ENCODE peak calls at places on chromosomes 16 and 17, in seven cellular contexts. I is NK-92 treated with Interleukin-12 subunit alpha and Interleukin-12 subunit beta, amount 100 ng/mL, for 24 hours; R is T-helper 1 cell; K is HCT116; P is NCI-H1694 treated with DMSO at 0.1 percent for 48 hours; A is heart right ventricle; X is transverse colon. M is an unnamed sample.

GRCh38 chr17:41535764-41536481 is 7.8 kb upstream of the KRT19 start:
- DNase-seq in R (no peak), A (no peak), P (no peak), I (no peak), X (peak; percentile 62), K (no peak), M (no peak)

GRCh38 chr16:50280932-50281331 is 14.6 kb downstream of the ADCY7 start:
- DNase-seq in R (no peak), I (no peak), K (no peak), X (no peak), P (no peak), A (no peak), M (no peak)

GRCh38 chr16:73065617-73066313 is 17.8 kb upstream of the ZFHX3 start:
- DNase-seq in R (no peak), K (no peak), X (peak; percentile 39), I (no peak), A (no peak), P (no peak), M (no peak)

GRCh38 chr16:67967183-67967955 is 1.1 kb downstream of the SLC12A4 start:
- DNase-seq in I (no peak), P (no peak), K (no peak), A (peak; percentile 24), R (no peak), X (no peak), M (no peak)

GRCh38 chr17:12136646-12137045 is 116.0 kb downstream of the MAP2K4 start:
- DNase-seq in R (no peak), K (no peak), A (no peak), I (no peak), P (no peak), X (no peak), M (no peak)

GRCh38 chr17:40791808-40792436 is 7.8 kb downstream of the KRT28 start:
- DNase-seq in A (no peak), R (no peak), P (peak; percentile 3), X (no peak), K (peak; percentile 41), I (no peak), M (no peak)

GRCh38 chr17:79691931-79692330 is 38.8 kb upstream of the ENPP7 start:
- DNase-seq in P (no peak), A (peak; percentile 21), R (no peak), I (no peak), X (no peak), K (no peak), M (no peak)

GRCh38 chr16:87965417-87965816 is 14.2 kb downstream of the BANP start:
- DNase-seq in P (no peak), X (no peak), K (no peak), A (no peak), R (no peak), I (no peak), M (no peak)

GRCh38 chr17:64507418-64507766 is 615 bp downstream of the CEP95 start:
- DNase-seq in A (peak; percentile 18), X (no peak), K (no peak), R (no peak), P (peak; percentile 86), I (no peak), M (no peak)

GRCh38 chr16:70770291-70770967 is 30.5 kb downstream of the VAC14 start:
- DNase-seq in I (no peak), X (no peak), R (no peak), K (no peak), A (no peak), P (peak; percentile 14), M (no peak)

GRCh38 chr16:87555647-87556046 is 46.7 kb upstream of the JPH3 start:
- DNase-seq in A (no peak), I (no peak), P (no peak), R (no peak), X (no peak), K (no peak), M (no peak)

GRCh38 chr17:7348478-7349242 is 3.3 kb upstream of the KCTD11 start:
- DNase-seq in X (no peak), K (no peak), A (no peak), P (no peak), R (no peak), I (no peak), M (no peak)

GRCh38 chr17:27989046-27989445 is 53.4 kb upstream of the NLK start:
- DNase-seq in R (no peak), P (no peak), K (no peak), A (no peak), I (no peak), X (no peak), M (no peak)

GRCh38 chr17:81703747-81704654 is 834 bp downstream of the MRPL12 start:
- DNase-seq in I (no peak), K (no peak), A (no peak), X (no peak), R (no peak), P (no peak), M (no peak)

GRCh38 chr16:680967-681745 is 946 bp downstream of the STUB1 start:
- DNase-seq in K (no peak), P (no peak), X (peak; percentile 56), R (no peak), A (no peak), I (no peak), M (no peak)

GRCh38 chr16:11603331-11603750 is 16.6 kb upstream of the LITAF start:
- DNase-seq in X (no peak), K (no peak), A (peak; percentile 70), P (no peak), R (no peak), I (no peak), M (no peak)

GRCh38 chr17:63075969-63076368 is 109.9 kb downstream of the TANC2 start:
- DNase-seq in P (no peak), R (no peak), K (no peak), X (no peak), A (no peak), I (no peak), M (no peak)

GRCh38 chr16:77585379-77585778 is 136.9 kb upstream of the NUDT7 start:
- DNase-seq in A (no peak), I (no peak), K (no peak), P (no peak), R (no peak), X (no peak), M (no peak)

GRCh38 chr17:31882571-31882970 is 18.9 kb downstream of the UTP6 start:
- DNase-seq in R (no peak), P (no peak), K (no peak), X (no peak), I (no peak), A (no peak), M (no peak)

GRCh38 chr16:11329080-11329491 is 16.2 kb upstream of the RMI2 start:
- DNase-seq in I (no peak), K (no peak), X (no peak), R (no peak), P (no peak), A (no peak), M (no peak)

GRCh38 chr17:61058066-61058465 is 341.6 kb upstream of the TBX2 start:
- DNase-seq in R (no peak), X (no peak), I (no peak), P (peak; percentile 71), K (no peak), A (no peak), M (no peak)

GRCh38 chr17:65627892-65628622 is 66.6 kb upstream of the AXIN2 start:
- DNase-seq in I (peak; percentile 23), P (no peak), A (no peak), K (no peak), X (peak; percentile 71), R (no peak), M (no peak)

GRCh38 chr17:320809-321385 is 31.7 kb downstream of the RPH3AL start:
- DNase-seq in I (no peak), K (no peak), A (no peak), P (no peak), X (no peak), R (no peak), M (no peak)

GRCh38 chr16:4293822-4294457 is 21.1 kb upstream of the TFAP4 start:
- DNase-seq in R (no peak), X (no peak), I (no peak), A (peak; percentile 52), K (no peak), P (peak; percentile 60), M (no peak)

GRCh38 chr17:74644419-74644818 is 20.9 kb upstream of the CD300E start:
- DNase-seq in R (no peak), K (no peak), A (no peak), P (no peak), I (no peak), X (no peak), M (no peak)

GRCh38 chr17:29880031-29880430 is 50.0 kb downstream of the SSH2 start:
- DNase-seq in I (no peak), R (no peak), P (no peak), A (no peak), X (no peak), K (no peak), M (no peak)

GRCh38 chr16:60674241-60674640 is 1362.0 kb downstream of the CDH8 start:
- DNase-seq in K (no peak), R (no peak), A (no peak), X (no peak), P (no peak), I (no peak), M (no peak)

GRCh38 chr17:759964-760363 is 7.9 kb upstream of the GEMIN4 start:
- DNase-seq in X (no peak), R (no peak), P (no peak), I (no peak), A (no peak), K (no peak), M (no peak)

GRCh38 chr16:12503201-12503600 is 300.5 kb downstream of the CPPED1 start:
- DNase-seq in K (no peak), R (no peak), X (no peak), I (no peak), A (no peak), P (no peak), M (no peak)

GRCh38 chr16:85555549-85556455 is 57.3 kb upstream of the GSE1 start:
- DNase-seq in R (no peak), I (peak; percentile 62), P (no peak), K (no peak), X (peak; percentile 75), A (peak; percentile 73), M (no peak)

GRCh38 chr16:31700530-31701388 is 172.8 kb upstream of the ZNF267 start:
- DNase-seq in A (peak; percentile 81), X (peak; percentile 93), P (no peak), K (no peak), R (peak; percentile 80), I (peak; percentile 83), M (peak; percentile 95)

GRCh38 chr17:72725432-72726068 is 366.9 kb downstream of the SLC39A11 start:
- DNase-seq in X (peak; percentile 69), K (peak; percentile 66), A (peak; percentile 23), R (no peak), P (peak; percentile 76), I (no peak), M (no peak)

GRCh38 chr16:30377050-30377811 is 2.6 kb downstream of the MYL11 start:
- DNase-seq in P (no peak), A (no peak), X (no peak), R (no peak), I (no peak), K (no peak), M (no peak)

GRCh38 chr17:79829004-79829403 is 10.2 kb downstream of the CBX4 start:
- DNase-seq in A (no peak), K (no peak), P (no peak), R (no peak), X (no peak), I (no peak), M (no peak)

GRCh38 chr16:56852401-56852730 is 12.6 kb upstream of the SLC12A3 start:
- DNase-seq in A (no peak), P (no peak), X (no peak), R (no peak), I (no peak), K (no peak), M (no peak)

GRCh38 chr17:35089846-35090193 is 26.3 kb upstream of the RFFL start:
- DNase-seq in R (peak; percentile 18), I (no peak), P (no peak), A (peak; percentile 10), X (peak; percentile 17), K (no peak), M (no peak)

GRCh38 chr16:83952940-83953795 is at the start of gene OSGIN1:
- DNase-seq in X (peak; percentile 96), A (peak; percentile 94), K (peak; percentile 93), P (peak; percentile 30), R (no peak), I (peak; percentile 67), M (peak; percentile 99)

GRCh38 chr17:6239237-6239798 is 169.1 kb downstream of the WSCD1 start:
- DNase-seq in K (no peak), A (no peak), R (no peak), I (no peak), X (no peak), P (no peak), M (no peak)

M was measured in esophagus muscularis mucosa.